ENCODE peak calls at places on chromosomes 1 and 21, in four cellular contexts. J, S, O and Z are unnamed samples.

GRCh38 chr1:172561252-172561651 is 28.3 kb downstream of the SUCO start:
- DNase-seq in J (no peak), S (no peak), O (no peak), Z (no peak)

GRCh38 chr1:234297668-234298067 is 75.6 kb upstream of the COA6 start:
- DNase-seq in J (no peak), S (no peak), O (no peak), Z (no peak)

GRCh38 chr1:71046891-71047634 is 553 bp downstream of the PTGER3 start:
- DNase-seq in J (peak; percentile 87), S (peak; percentile 21), O (no peak), Z (no peak)

GRCh38 chr1:78570539-78570938 is 49.7 kb upstream of the IFI44L start:
- DNase-seq in J (no peak), S (no peak), O (no peak), Z (no peak)

GRCh38 chr1:185446131-185446530 is 129.1 kb upstream of the IVNS1ABP start:
- DNase-seq in J (no peak), S (no peak), O (no peak), Z (no peak)

GRCh38 chr1:14954930-14955329 is 198.6 kb upstream of the TMEM51 start:
- DNase-seq in J (no peak), S (no peak), O (no peak), Z (no peak)

GRCh38 chr21:14889080-14889805 is 175.6 kb downstream of the NRIP1 start:
- DNase-seq in J (no peak), S (peak; percentile 44), O (no peak), Z (no peak)

GRCh38 chr1:243559575-243560172 is 290.4 kb downstream of the AKT3 start:
- DNase-seq in J (no peak), S (no peak), O (no peak), Z (no peak)

DNA sequence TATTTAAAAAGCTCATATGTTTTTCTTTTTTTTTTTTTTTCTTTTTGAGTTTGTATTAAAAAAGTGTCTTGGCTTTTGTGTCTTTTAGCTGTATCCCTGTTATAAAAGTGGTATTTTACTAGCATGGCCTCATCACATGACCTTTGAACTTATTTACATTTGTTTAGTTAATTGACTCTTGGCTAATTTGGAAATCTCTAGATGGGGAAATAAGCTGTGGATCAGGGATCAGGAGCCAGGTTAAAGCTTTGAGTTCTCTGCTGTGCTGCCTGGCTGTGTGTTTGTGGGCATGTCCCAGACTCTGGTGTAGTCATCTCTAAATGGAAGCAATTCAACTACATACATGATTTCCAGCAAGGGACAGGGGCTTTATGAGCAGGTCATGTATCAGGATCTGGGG is 56.5 kb downstream of the HHAT start:
- DNase-seq in J (no peak), S (no peak), O (no peak), Z (no peak)
- H3K4me1 ChIP-seq in J (no peaks in the 10 kb centered on the region), S (no peaks in the 10 kb centered on the region), O (no peaks in the 10 kb centered on the region), Z (no peaks in the 10 kb centered on the region)

GRCh38 chr21:32524010-32524719 is 61.2 kb downstream of the TCP10L start:
- DNase-seq in J (no peak), S (no peak), O (no peak), Z (no peak)
- H3K4me1 ChIP-seq in J (peaks cover 17% of the 10 kb centered on the region), S (no peaks in the 10 kb centered on the region), O (peaks cover 18% of the 10 kb centered on the region), Z (peaks cover 24% of the 10 kb centered on the region)

DNA sequence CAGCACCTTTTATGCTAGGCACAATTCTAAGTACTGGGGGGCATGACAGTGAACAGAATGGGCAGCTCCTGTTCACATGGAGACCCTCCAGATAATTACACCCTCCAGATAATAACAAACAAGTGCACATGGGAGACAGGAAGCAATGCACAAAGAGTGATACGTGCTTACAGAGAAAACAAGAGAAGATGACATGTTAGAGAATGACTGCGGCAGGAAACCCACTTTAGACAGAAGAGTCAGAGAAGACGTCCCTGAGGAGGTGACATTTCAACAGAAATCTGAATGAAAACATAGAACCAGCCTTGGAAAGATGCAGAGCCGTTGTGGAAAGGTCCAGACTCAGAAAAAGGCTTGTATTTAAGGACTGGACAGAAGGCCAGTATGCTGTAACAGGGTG is 54.7 kb upstream of the ARTN start:
- DNase-seq in J (no peak), S (no peak), O (no peak), Z (no peak)
- H3K4me1 ChIP-seq in J (no peaks in the 10 kb centered on the region), S (peaks cover 4% of the 10 kb centered on the region), O (peaks cover 8% of the 10 kb centered on the region), Z (peaks cover 8% of the 10 kb centered on the region)

DNA sequence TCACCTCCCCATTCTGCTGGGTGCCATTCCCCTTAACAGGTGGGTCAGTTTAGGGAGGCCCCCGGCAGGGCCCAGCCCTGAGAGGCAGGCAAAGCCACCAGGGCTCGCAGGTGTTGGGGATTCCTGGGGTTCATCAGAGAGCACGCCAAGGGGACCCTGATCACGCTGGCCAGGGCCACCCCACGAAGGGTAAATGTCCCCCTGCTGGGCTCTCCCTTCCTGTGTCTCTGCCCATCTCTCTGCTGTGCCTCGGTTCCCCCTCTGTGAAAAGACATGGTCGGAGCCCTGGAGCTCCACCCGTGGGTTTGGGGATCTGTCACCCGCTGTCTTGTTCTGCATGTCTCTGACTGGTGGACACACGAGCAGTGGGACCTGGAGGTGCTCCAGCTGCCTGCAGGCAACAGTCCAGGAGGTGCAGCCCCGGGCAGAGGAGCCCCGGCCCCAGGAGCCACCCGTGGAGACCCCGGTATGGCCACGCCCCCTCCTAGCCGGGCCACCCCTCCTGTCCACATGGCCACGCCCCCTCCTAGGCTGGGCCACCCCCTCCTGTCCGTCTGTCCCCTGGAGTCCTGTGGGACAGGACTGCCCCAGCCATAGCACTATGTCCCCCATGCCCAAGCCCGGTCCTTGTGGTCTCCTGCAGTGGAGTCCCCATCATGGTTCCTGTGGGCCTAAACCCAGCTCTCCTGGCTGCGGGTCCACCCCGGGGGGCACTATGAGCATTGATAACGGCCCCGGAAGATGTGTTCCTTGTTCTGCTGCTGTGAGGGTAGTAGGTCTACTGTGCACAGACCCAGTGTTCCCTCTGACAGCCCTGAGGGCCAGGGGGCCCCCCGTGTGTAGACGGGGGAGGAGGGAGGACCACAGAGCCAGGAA is 6.5 kb downstream of the AIRE start:
- DNase-seq in J (peak; percentile 76), S (no peak), O (no peak), Z (no peak)
- H3K4me1 ChIP-seq in J (no peaks in the 10 kb centered on the region), S (no peaks in the 10 kb centered on the region), O (no peaks in the 10 kb centered on the region), Z (peaks cover 18% of the 10 kb centered on the region)

DNA sequence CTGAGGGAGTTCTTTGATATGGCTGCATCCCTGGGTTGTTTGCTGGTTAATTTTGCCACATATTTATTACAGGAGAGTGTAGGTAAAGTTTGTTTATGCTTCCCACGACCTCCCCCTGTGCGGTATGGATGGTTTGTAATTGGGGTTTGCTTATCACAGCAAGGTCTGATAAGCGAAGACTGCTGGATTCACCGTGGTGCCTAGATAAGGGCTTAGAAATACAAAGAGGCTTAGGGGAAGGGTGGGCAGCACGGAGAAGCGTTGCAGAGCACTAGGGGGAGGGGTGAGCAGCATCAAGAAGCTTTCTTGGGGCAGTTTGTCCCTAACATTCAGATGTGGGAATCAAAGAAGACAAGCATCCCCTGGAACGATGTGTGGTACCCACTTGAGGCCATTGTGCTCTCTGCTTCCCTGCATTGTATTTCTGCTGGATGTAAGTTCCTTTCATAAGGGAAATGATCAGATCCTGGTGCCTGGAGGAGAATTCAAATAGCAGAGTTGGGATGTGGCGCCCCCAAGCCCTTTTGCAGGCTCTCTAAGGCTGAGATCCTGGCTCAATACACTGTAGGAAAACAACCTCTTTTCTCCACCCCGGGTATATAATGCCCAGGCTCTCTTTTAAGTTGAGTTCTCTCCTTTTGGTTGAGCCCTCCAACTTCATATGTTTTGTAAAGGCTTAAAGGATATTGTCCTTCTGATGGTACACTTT is 598.1 kb upstream of the ADGRL4 start:
- DNase-seq in J (no peak), S (no peak), O (no peak), Z (no peak)
- H3K4me1 ChIP-seq in J (no peaks in the 10 kb centered on the region), S (no peaks in the 10 kb centered on the region), O (no peaks in the 10 kb centered on the region), Z (no peaks in the 10 kb centered on the region)

GRCh38 chr1:226402615-226403521 is 5.0 kb downstream of the PARP1 start:
- DNase-seq in J (no peak), S (no peak), O (no peak), Z (no peak)

GRCh38 chr1:226404063-226404903 is 3.6 kb downstream of the PARP1 start:
- DNase-seq in J (no peak), S (no peak), O (no peak), Z (no peak)

GRCh38 chr1:226405411-226405988 is 2.4 kb downstream of the PARP1 start:
- DNase-seq in J (no peak), S (no peak), O (no peak), Z (no peak)

GRCh38 chr1:226404904-226405222 is 3.0 kb downstream of the PARP1 start:
- DNase-seq in J (no peak), S (no peak), O (peak; percentile 59), Z (no peak)

DNA sequence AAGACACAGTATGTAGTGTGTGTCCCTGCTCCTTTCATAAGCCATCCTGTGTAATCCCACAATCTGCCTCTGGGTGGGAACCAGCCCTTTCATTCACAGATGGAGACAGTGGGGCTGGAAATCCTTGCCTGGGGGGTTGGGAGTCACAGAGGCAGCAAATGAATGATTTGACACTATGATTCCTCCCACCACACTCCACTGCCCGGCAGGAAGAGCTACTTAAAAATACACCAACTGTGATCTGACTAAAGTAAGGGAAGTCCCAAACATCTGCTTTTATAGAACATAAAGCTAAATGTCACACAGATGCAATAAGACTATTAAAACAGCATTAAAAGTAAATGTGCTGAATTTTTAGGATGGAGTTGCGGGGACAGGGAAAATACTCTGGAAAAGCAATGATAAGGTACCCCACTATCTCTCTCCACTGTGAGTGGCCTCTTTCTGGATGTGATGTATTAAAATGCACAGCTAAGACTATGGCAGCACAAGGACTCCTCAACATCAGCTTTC is 4.3 kb downstream of the PARP1 start:
- DNase-seq in J (no peak), S (no peak), O (no peak), Z (no peak)
- H3K4me1 ChIP-seq in J (peaks cover 39% of the 10 kb centered on the region), S (peaks cover 13% of the 10 kb centered on the region), O (peaks cover 23% of the 10 kb centered on the region), Z (peaks cover 27% of the 10 kb centered on the region)

GRCh38 chr1:156669794-156670193 is 7.4 kb downstream of the NES start:
- DNase-seq in J (no peak), S (no peak), O (no peak), Z (no peak)
- H3K4me1 ChIP-seq in J (peaks cover 46% of the 10 kb centered on the region), S (peaks cover 5% of the 10 kb centered on the region), O (peaks cover 64% of the 10 kb centered on the region), Z (peaks cover 34% of the 10 kb centered on the region)

GRCh38 chr1:1435094-1435903 is at the start of gene VWA1:
- DNase-seq in J (peak; percentile 96), S (peak; percentile 85), O (no peak), Z (no peak)
- H3K4me1 ChIP-seq in J (peaks cover 79% of the 10 kb centered on the region), S (peaks cover 40% of the 10 kb centered on the region), O (peaks cover 38% of the 10 kb centered on the region), Z (peaks cover 77% of the 10 kb centered on the region)

GRCh38 chr1:64518692-64519481 is 49.0 kb downstream of the CACHD1 start:
- DNase-seq in J (no peak), S (no peak), O (no peak), Z (no peak)
- H3K4me1 ChIP-seq in J (peaks cover 43% of the 10 kb centered on the region), S (no peaks in the 10 kb centered on the region), O (peaks cover 38% of the 10 kb centered on the region), Z (peaks cover 41% of the 10 kb centered on the region)

GRCh38 chr1:8460784-8461183 is 142.9 kb downstream of the SLC45A1 start:
- DNase-seq in J (no peak), S (no peak), O (no peak), Z (no peak)
- H3K4me1 ChIP-seq in J (peaks cover 66% of the 10 kb centered on the region), S (peaks cover 12% of the 10 kb centered on the region), O (peaks cover 32% of the 10 kb centered on the region), Z (peaks cover 79% of the 10 kb centered on the region)